ENCODE peak calls at places on chromosomes 5 and 9, in nine cellular contexts. Z, N, Y, X, S, J, F, L and K are unnamed samples.

GRCh38 chr9:136093331-136093986 is 1.6 kb downstream of the NACC2 start:
- DNase-seq in Z (no peak), N (peak), Y (no peak), X (no peak), S (no peak), J (no peak), F (peak), L (peak), K (no peak)

GRCh38 chr5:125612356-125613149 is 810.7 kb upstream of the GRAMD2B start:
- DNase-seq in Z (no peak), N (no peak), Y (no peak), X (no peak), S (no peak), J (peak), F (no peak), L (peak), K (no peak)

GRCh38 chr5:75640826-75641225 is 29.6 kb downstream of the ANKDD1B start:
- DNase-seq in Z (no peak), N (peak), Y (no peak), X (no peak), S (no peak), J (no peak), F (no peak), L (no peak), K (no peak)

GRCh38 chr9:128456613-128457061 is 831 bp downstream of the ODF2 start:
- DNase-seq in Z (no peak), N (peak), Y (peak), X (peak), S (peak), J (peak), F (peak), L (peak), K (peak)

GRCh38 chr5:11390369-11390768 is 513.9 kb downstream of the CTNND2 start:
- DNase-seq in Z (no peak), N (no peak), Y (no peak), X (no peak), S (no peak), J (no peak), F (no peak), L (no peak), K (no peak)

GRCh38 chr5:58918015-58918729 is 335.3 kb downstream of the RAB3C start:
- DNase-seq in Z (no peak), N (no peak), Y (no peak), X (no peak), S (no peak), J (no peak), F (no peak), L (no peak), K (no peak)

GRCh38 chr9:93028448-93029006 is 30.0 kb upstream of the SUSD3 start:
- DNase-seq in Z (no peak), N (peak), Y (peak), X (no peak), S (no peak), J (no peak), F (no peak), L (no peak), K (no peak)

GRCh38 chr5:96963267-96963666 is 27.4 kb downstream of the LNPEP start:
- DNase-seq in Z (peak), N (peak), Y (peak), X (no peak), S (no peak), J (no peak), F (peak), L (no peak), K (no peak)

GRCh38 chr5:136174021-136174659 is 18.8 kb downstream of the SMIM32 start:
- DNase-seq in Z (no peak), N (peak), Y (peak), X (no peak), S (no peak), J (no peak), F (no peak), L (no peak), K (no peak)

GRCh38 chr5:74988273-74988983 is 63.9 kb downstream of the GCNT4 start:
- DNase-seq in Z (no peak), N (no peak), Y (no peak), X (no peak), S (no peak), J (no peak), F (no peak), L (no peak), K (no peak)

GRCh38 chr5:61098251-61098650 is 64.0 kb downstream of the SMIM15 start:
- DNase-seq in Z (no peak), N (no peak), Y (no peak), X (no peak), S (no peak), J (no peak), F (no peak), L (no peak), K (no peak)

GRCh38 chr9:110047232-110047954 is 160.6 kb downstream of the C9orf152 start:
- DNase-seq in Z (no peak), N (no peak), Y (no peak), X (no peak), S (no peak), J (no peak), F (no peak), L (no peak), K (no peak)

GRCh38 chr5:63495225-63495624 is 467.0 kb downstream of the HTR1A start:
- DNase-seq in Z (no peak), N (no peak), Y (no peak), X (no peak), S (no peak), J (no peak), F (no peak), L (no peak), K (no peak)

GRCh38 chr9:68643901-68644809 is 60.9 kb upstream of the PIP5K1B start:
- DNase-seq in Z (no peak), N (no peak), Y (peak), X (no peak), S (no peak), J (no peak), F (no peak), L (no peak), K (no peak)

GRCh38 chr5:119828536-119828935 is 199.2 kb downstream of the FAM170A start:
- DNase-seq in Z (no peak), N (no peak), Y (no peak), X (no peak), S (no peak), J (no peak), F (no peak), L (no peak), K (no peak)

GRCh38 chr5:95406426-95407093 is 15.4 kb downstream of the FAM81B start:
- DNase-seq in Z (no peak), N (peak), Y (no peak), X (no peak), S (no peak), J (no peak), F (no peak), L (no peak), K (no peak)

GRCh38 chr9:114662081-114662989 is 4.7 kb upstream of the TEX53 start:
- DNase-seq in Z (no peak), N (peak), Y (peak), X (peak), S (peak), J (no peak), F (peak), L (peak), K (peak)

GRCh38 chr5:17257705-17258273 is 40.4 kb downstream of the BASP1 start:
- DNase-seq in Z (no peak), N (peak), Y (no peak), X (no peak), S (no peak), J (no peak), F (peak), L (no peak), K (no peak)

GRCh38 chr5:32042571-32042970 is 131.5 kb downstream of the GOLPH3 start:
- DNase-seq in Z (no peak), N (no peak), Y (no peak), X (no peak), S (no peak), J (no peak), F (no peak), L (no peak), K (no peak)

DNA sequence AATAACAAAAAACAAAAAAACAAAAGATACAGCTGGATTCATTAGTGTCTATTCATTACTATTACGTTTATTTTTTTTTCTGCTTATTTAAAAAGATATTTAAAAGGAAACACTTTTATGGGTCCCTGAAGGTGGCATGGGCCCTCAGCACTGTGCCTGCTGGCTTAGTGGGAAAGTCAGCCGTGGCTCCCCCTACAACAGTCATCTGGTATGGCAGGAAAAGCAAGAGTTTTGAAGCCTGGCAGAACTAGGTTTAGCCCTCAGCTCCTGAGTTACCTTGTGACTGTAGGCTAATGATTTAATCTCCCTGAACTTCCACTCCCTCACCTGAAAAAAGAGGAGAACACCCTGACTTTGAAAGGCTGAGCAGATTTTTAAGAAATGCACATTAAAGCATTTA is 135.6 kb downstream of the GOLPH3 start:
- DNase-seq in Z (no peak), N (no peak), Y (no peak), X (no peak), S (no peak), J (no peak), F (no peak), L (no peak), K (no peak)
- TF ChIP-seq CTCF in Z (no peak), N (peak), Y (peak), X (no peak), S (no peak), J (no peak), F (no peak), L (no peak), K (no peak)

GRCh38 chr5:152838241-152838786 is 433.2 kb upstream of the NMUR2 start:
- DNase-seq in Z (no peak), N (no peak), Y (no peak), X (no peak), S (no peak), J (no peak), F (no peak), L (peak), K (no peak)
- TF ChIP-seq CTCF in Z (no peak), N (no peak), Y (no peak), X (no peak), S (no peak), J (no peak), F (no peak), L (no peak), K (no peak)

DNA sequence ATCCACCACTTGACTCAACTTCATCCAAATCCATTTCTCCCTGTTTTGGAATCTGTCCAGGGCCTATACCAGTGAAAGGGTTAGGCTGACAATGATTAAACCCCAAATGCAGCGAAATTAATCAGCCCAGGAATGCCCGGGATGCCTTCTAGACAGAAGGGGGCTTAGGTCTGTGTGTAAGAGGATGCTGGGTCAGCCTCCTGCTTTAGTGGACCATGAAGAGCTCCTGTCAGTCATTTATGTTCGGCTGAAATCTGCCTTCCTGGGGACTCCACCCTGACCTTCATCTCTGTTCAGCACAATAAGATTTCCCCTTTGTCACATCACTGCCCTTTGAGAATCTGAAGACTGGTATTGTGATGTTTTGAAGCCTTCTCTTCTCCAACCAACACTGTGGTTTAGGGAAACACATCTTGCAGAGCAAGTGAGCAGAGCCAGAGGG is 234.2 kb downstream of the ARHGAP26 start:
- DNase-seq in Z (no peak), N (no peak), Y (peak), X (no peak), S (no peak), J (no peak), F (no peak), L (peak), K (no peak)
- TF ChIP-seq CTCF in Z (no peak), N (no peak), Y (no peak), X (no peak), S (no peak), J (no peak), F (no peak), L (no peak), K (no peak)

GRCh38 chr5:134784946-134785620 is 26.5 kb downstream of the DDX46 start:
- DNase-seq in Z (no peak), N (peak), Y (no peak), X (no peak), S (no peak), J (no peak), F (no peak), L (no peak), K (no peak)

GRCh38 chr5:134787692-134788091 is 29.1 kb downstream of the DDX46 start:
- DNase-seq in Z (no peak), N (no peak), Y (no peak), X (no peak), S (no peak), J (no peak), F (no peak), L (no peak), K (no peak)

GRCh38 chr5:134784241-134784920 is 25.8 kb downstream of the DDX46 start:
- DNase-seq in Z (no peak), N (no peak), Y (peak), X (no peak), S (no peak), J (no peak), F (no peak), L (no peak), K (no peak)
- TF ChIP-seq CTCF in Z (peak), N (peak), Y (peak), X (no peak), S (peak), J (no peak), F (no peak), L (no peak), K (no peak)

GRCh38 chr5:149664666-149665415 is 65.3 kb upstream of the PPARGC1B start:
- DNase-seq in Z (no peak), N (no peak), Y (no peak), X (no peak), S (no peak), J (no peak), F (no peak), L (no peak), K (no peak)

GRCh38 chr5:149666212-149666852 is 63.8 kb upstream of the PPARGC1B start:
- DNase-seq in Z (no peak), N (peak), Y (no peak), X (no peak), S (no peak), J (peak), F (no peak), L (no peak), K (no peak)

GRCh38 chr5:149665416-149666163 is 64.5 kb upstream of the PPARGC1B start:
- DNase-seq in Z (no peak), N (no peak), Y (no peak), X (no peak), S (no peak), J (no peak), F (no peak), L (no peak), K (no peak)

GRCh38 chr5:149667827-149668122 is 62.3 kb upstream of the PPARGC1B start:
- DNase-seq in Z (no peak), N (no peak), Y (no peak), X (no peak), S (no peak), J (no peak), F (no peak), L (no peak), K (no peak)

DNA sequence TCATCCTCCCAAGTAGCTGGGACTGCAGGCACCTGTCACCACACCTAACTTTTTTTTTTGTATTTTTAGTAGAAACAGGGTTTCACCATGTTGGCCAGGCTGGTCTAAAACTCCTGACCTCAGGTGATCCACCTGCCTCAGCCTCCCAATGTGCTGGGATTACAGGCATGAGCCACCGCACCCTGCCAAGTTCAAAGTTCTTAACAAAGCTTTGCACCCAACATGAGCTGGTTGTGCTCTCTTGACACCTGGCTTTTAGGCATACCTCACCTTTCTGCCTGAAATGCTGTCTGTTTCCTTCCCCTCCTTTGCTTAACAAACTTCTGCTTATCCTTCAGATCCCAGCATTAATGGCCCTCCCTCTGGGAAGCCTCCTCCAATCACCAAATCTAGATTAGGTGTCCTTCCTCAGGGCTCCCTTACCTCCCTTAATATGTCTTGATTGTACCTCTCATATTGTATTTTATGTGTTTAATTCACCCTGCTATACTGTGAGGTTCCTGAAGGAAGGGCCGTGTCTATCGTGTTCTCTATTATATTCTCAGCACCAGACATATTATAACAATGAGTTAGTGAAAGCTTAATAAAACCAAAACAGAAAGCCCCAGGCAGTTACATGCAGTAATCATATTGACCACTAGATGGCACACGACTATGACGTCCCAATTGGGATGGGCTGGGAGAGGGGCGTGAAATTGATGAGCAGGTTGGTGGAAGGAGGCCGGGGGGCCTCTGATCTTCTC is 62.9 kb upstream of the PPARGC1B start:
- DNase-seq in Z (no peak), N (peak), Y (peak), X (no peak), S (peak), J (no peak), F (peak), L (peak), K (no peak)
- TF ChIP-seq CTCF in Z (peak), N (peak), Y (peak), X (peak), S (peak), J (peak), F (peak), L (peak), K (peak)

GRCh38 chr5:178996156-178996555 is 1.0 kb upstream of the GRM6 start:
- DNase-seq in Z (no peak), N (no peak), Y (no peak), X (no peak), S (no peak), J (no peak), F (no peak), L (no peak), K (no peak)

GRCh38 chr5:178993955-178994579 is 1.1 kb downstream of the GRM6 start:
- DNase-seq in Z (no peak), N (no peak), Y (no peak), X (no peak), S (no peak), J (no peak), F (no peak), L (no peak), K (no peak)

GRCh38 chr5:178993236-178993765 is 1.8 kb downstream of the GRM6 start:
- DNase-seq in Z (no peak), N (no peak), Y (no peak), X (no peak), S (no peak), J (no peak), F (no peak), L (no peak), K (no peak)

GRCh38 chr5:178995341-178995690 is 196 bp upstream of the GRM6 start:
- DNase-seq in Z (no peak), N (no peak), Y (no peak), X (no peak), S (no peak), J (no peak), F (no peak), L (no peak), K (no peak)

DNA sequence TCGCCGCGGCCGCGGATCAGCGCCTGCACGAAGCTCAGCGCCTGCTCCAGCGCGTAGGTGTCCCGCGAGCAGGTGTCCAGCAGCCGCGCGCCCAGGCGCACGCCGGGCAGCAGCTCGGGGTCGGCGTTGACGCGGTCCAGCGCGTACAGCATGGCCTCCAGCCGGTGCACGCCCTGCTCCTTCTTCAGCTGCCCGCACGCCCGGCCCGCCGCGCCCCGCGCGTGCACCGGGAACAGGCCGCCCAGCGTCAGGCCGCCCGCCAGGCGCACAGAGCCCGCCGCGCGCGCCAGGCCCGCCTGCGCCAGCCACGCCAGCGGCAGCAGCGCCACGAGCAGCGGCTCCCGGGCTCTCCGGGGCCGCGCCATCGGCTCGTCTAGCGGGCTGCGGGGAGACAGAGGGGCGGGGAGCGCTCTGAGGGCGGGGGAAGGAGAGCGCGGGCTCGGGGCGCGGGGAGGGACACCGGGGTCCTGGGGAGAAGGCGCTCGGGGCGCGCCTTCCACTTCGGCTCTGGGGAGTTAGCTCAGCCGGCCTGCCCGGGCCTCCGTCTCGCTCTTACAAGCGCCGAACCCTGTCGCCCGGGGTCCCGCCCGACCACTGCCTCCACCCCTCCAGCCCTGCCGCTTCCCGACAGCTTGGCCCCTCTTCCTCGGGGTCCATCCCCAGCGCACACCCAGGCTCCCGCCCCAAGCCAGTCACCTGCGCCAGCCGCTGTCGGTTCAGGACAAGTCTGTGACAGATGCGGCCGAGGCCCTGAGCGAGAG is at the start of gene GRM6:
- DNase-seq in Z (no peak), N (no peak), Y (no peak), X (no peak), S (no peak), J (no peak), F (no peak), L (peak), K (no peak)
- TF ChIP-seq CTCF in Z (no peak), N (no peak), Y (no peak), X (no peak), S (no peak), J (no peak), F (no peak), L (no peak), K (no peak)

GRCh38 chr5:159510282-159510681 is 180.0 kb upstream of the IL12B start:
- DNase-seq in Z (no peak), N (peak), Y (no peak), X (no peak), S (peak), J (peak), F (peak), L (peak), K (peak)
- TF ChIP-seq CTCF in Z (no peak), N (no peak), Y (no peak), X (no peak), S (peak), J (no peak), F (no peak), L (no peak), K (no peak)